ENCODE peak calls at places on chromosome 20, in four cellular contexts. P is GM06990; W is left lung; B is effector CD4-positive, alpha-beta T cell. I is an unnamed sample.

GRCh38 chr20:58542411-58543095 is 27.4 kb upstream of the APCDD1L start:
- DNase-seq in W (no peak), B (no peak), P (no peak), I (no peak)

GRCh38 chr20:36210561-36210960 is 25.7 kb upstream of the AAR2 start:
- DNase-seq in P (no peak), B (no peak), W (no peak), I (no peak)

GRCh38 chr20:35616465-35617396 is 1.1 kb downstream of the SPAG4 start:
- DNase-seq in B (peak; percentile 37), W (peak; percentile 99), P (peak; percentile 78), I (peak; percentile 30)

GRCh38 chr20:8557711-8558110 is 425.6 kb downstream of the PLCB1 start:
- DNase-seq in P (no peak), B (no peak), W (no peak), I (no peak)

GRCh38 chr20:2751868-2752630 is 48.4 kb downstream of the CPXM1 start:
- DNase-seq in P (no peak), W (no peak), B (peak; percentile 33), I (peak; percentile 26)

GRCh38 chr20:56893206-56893605 is 264.1 kb downstream of the TFAP2C start:
- DNase-seq in W (no peak), B (no peak), P (peak; percentile 29), I (peak; percentile 7)

GRCh38 chr20:62246872-62247652 is 8.7 kb downstream of the OSBPL2 start:
- DNase-seq in W (no peak), B (no peak), P (no peak), I (no peak)

GRCh38 chr20:52500150-52500549 is 308.6 kb upstream of the ZFP64 start:
- DNase-seq in W (no peak), B (no peak), P (no peak), I (no peak)

GRCh38 chr20:5072756-5073153 is 47.0 kb downstream of the PCNA start:
- DNase-seq in P (no peak), W (no peak), B (no peak), I (no peak)

GRCh38 chr20:18943542-18943941 is 130.0 kb downstream of the SCP2D1 start:
- DNase-seq in B (no peak), P (no peak), W (no peak), I (no peak)

GRCh38 chr20:40654876-40655275 is 34.2 kb downstream of the MAFB start:
- DNase-seq in P (no peak), B (no peak), W (no peak), I (no peak)

GRCh38 chr20:51122931-51123658 is 100.2 kb upstream of the KCNG1 start:
- DNase-seq in P (no peak), W (no peak), B (no peak), I (no peak)

GRCh38 chr20:58816051-58816450 is 34.7 kb downstream of the GNAS-AS1 start:
- DNase-seq in P (no peak), B (no peak), W (no peak), I (no peak)

I was measured in T-cell.